ENCODE peak calls at places on chromosomes 12 and 14, in four cellular contexts. One of them, this sample, is unnamed.

GRCh38 chr12:2355604-2356003 is 302.8 kb downstream of the CACNA1C start:
- DNase-seq in GM12878: no peak
- DNase-seq in A549: no peak
- DNase-seq in heart left ventricle: no peak
- DNase-seq in this sample: no peak

GRCh38 chr12:2248087-2248900 is 195.5 kb downstream of the CACNA1C start:
- DNase-seq in GM12878: no peak
- DNase-seq in A549: no peak
- DNase-seq in heart left ventricle: no peak
- DNase-seq in this sample: no peak

GRCh38 chr12:88299567-88300101 is 157.5 kb downstream of the TMTC3 start:
- DNase-seq in GM12878: peak; percentile 91
- DNase-seq in A549: peak; percentile 66
- DNase-seq in heart left ventricle: no peak
- DNase-seq in this sample: peak; percentile 7

GRCh38 chr12:106764738-106765137 is 9.7 kb upstream of the RIC8B start:
- DNase-seq in GM12878: no peak
- DNase-seq in A549: no peak
- DNase-seq in heart left ventricle: no peak
- DNase-seq in this sample: no peak

GRCh38 chr14:26863736-26864135 is 265.9 kb upstream of the NOVA1 start:
- DNase-seq in GM12878: no peak
- DNase-seq in A549: no peak
- DNase-seq in heart left ventricle: no peak
- DNase-seq in this sample: no peak

GRCh38 chr14:32682219-32682618 is 256.5 kb upstream of the NPAS3 start:
- DNase-seq in GM12878: no peak
- DNase-seq in A549: no peak
- DNase-seq in heart left ventricle: no peak
- DNase-seq in this sample: no peak

GRCh38 chr12:112149596-112149995 is 24.2 kb downstream of the TRAFD1 start:
- DNase-seq in GM12878: peak; percentile 35
- DNase-seq in A549: no peak
- DNase-seq in heart left ventricle: no peak
- DNase-seq in this sample: no peak

GRCh38 chr12:67728296-67728666 is 79.7 kb downstream of the DYRK2 start:
- DNase-seq in GM12878: no peak
- DNase-seq in A549: no peak
- DNase-seq in heart left ventricle: no peak
- DNase-seq in this sample: no peak

GRCh38 chr12:113287899-113288282 is 47.0 kb downstream of the SLC8B1 start:
- DNase-seq in GM12878: no peak
- DNase-seq in A549: no peak
- DNase-seq in heart left ventricle: no peak
- DNase-seq in this sample: no peak

GRCh38 chr12:96425321-96425720 is 25.1 kb upstream of the CDK17 start:
- DNase-seq in GM12878: no peak
- DNase-seq in A549: no peak
- DNase-seq in heart left ventricle: no peak
- DNase-seq in this sample: peak; percentile 24

GRCh38 chr12:123897221-123897620 is 75.4 kb downstream of the CCDC92 start:
- DNase-seq in GM12878: no peak
- DNase-seq in A549: no peak
- DNase-seq in heart left ventricle: no peak
- DNase-seq in this sample: no peak

GRCh38 chr12:110998165-110998564 is 77.8 kb upstream of the MYL2 start:
- DNase-seq in GM12878: no peak
- DNase-seq in A549: no peak
- DNase-seq in heart left ventricle: no peak
- DNase-seq in this sample: no peak

GRCh38 chr12:53480425-53481107 is 18.7 kb downstream of the MAP3K12 start:
- DNase-seq in GM12878: no peak
- DNase-seq in A549: no peak
- DNase-seq in heart left ventricle: no peak
- DNase-seq in this sample: no peak
- TF ChIP-seq POLR2A in GM12878: peak; percentile 37
- TF ChIP-seq POLR2A in A549: no peak
- TF ChIP-seq POLR2A in heart left ventricle: no peak
- TF ChIP-seq POLR2A in this sample: no peak

GRCh38 chr12:18811268-18811667 is 73.3 kb downstream of the CAPZA3 start:
- DNase-seq in GM12878: no peak
- DNase-seq in A549: no peak
- DNase-seq in heart left ventricle: no peak
- DNase-seq in this sample: no peak

GRCh38 chr12:18810537-18811253 is 72.8 kb downstream of the CAPZA3 start:
- DNase-seq in GM12878: no peak
- DNase-seq in A549: no peak
- DNase-seq in heart left ventricle: no peak
- DNase-seq in this sample: no peak

GRCh38 chr12:18807714-18808113 is 69.8 kb downstream of the CAPZA3 start:
- DNase-seq in GM12878: no peak
- DNase-seq in A549: no peak
- DNase-seq in heart left ventricle: no peak
- DNase-seq in this sample: no peak

GRCh38 chr12:18808221-18808620 is 70.3 kb downstream of the CAPZA3 start:
- DNase-seq in GM12878: no peak
- DNase-seq in A549: no peak
- DNase-seq in heart left ventricle: no peak
- DNase-seq in this sample: no peak

DNA sequence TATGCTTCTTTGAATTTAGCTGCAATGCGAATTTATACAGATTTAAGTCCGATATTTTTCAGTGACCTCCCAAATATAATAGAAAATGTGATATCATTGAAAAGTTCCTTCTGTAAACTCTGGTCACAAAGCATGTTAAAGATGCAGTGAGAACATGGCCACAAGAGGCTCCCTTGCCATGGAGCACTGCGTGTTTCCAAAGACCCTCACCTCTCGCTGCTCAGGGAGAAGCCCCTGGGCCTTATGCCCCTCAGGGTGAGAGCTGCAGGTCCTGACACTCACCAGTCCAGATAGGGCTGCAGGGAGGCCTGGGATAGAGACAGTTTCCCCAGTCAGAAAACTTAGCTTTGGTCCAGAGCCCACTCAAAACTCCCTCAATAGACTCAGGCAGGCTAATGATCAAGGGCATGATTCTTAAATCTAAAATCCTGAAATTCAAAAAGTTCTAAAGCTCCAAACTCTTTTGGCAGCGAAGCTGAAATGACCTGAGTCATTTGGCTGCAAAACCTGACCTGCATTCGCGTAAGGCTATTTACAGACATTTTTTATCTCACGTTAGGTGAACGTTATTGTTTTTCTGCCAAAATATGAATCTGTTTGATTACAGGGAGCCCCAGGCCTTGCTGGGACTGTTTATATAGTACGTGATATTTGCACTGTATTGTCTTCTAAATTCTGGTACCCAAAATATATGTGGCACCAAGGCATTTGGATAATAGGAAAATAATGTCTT is 67.8 kb downstream of the CAPZA3 start:
- DNase-seq in GM12878: no peak
- DNase-seq in A549: no peak
- DNase-seq in heart left ventricle: no peak
- DNase-seq in this sample: no peak
- TF ChIP-seq POLR2A in GM12878: no peak
- TF ChIP-seq POLR2A in A549: no peak
- TF ChIP-seq POLR2A in heart left ventricle: no peak
- TF ChIP-seq POLR2A in this sample: no peak

GRCh38 chr14:34437729-34438080 is 24.3 kb downstream of the SPTSSA start:
- DNase-seq in GM12878: no peak
- DNase-seq in A549: no peak
- DNase-seq in heart left ventricle: no peak
- DNase-seq in this sample: no peak
- TF ChIP-seq POLR2A in GM12878: no peak
- TF ChIP-seq POLR2A in A549: no peak
- TF ChIP-seq POLR2A in heart left ventricle: no peak
- TF ChIP-seq POLR2A in this sample: no peak

GRCh38 chr14:38992067-38992835 is 110.8 kb downstream of the SEC23A start:
- DNase-seq in GM12878: no peak
- DNase-seq in A549: no peak
- DNase-seq in heart left ventricle: peak; percentile 43
- DNase-seq in this sample: no peak
- TF ChIP-seq POLR2A in GM12878: no peak
- TF ChIP-seq POLR2A in A549: no peak
- TF ChIP-seq POLR2A in heart left ventricle: no peak
- TF ChIP-seq POLR2A in this sample: no peak

DNA sequence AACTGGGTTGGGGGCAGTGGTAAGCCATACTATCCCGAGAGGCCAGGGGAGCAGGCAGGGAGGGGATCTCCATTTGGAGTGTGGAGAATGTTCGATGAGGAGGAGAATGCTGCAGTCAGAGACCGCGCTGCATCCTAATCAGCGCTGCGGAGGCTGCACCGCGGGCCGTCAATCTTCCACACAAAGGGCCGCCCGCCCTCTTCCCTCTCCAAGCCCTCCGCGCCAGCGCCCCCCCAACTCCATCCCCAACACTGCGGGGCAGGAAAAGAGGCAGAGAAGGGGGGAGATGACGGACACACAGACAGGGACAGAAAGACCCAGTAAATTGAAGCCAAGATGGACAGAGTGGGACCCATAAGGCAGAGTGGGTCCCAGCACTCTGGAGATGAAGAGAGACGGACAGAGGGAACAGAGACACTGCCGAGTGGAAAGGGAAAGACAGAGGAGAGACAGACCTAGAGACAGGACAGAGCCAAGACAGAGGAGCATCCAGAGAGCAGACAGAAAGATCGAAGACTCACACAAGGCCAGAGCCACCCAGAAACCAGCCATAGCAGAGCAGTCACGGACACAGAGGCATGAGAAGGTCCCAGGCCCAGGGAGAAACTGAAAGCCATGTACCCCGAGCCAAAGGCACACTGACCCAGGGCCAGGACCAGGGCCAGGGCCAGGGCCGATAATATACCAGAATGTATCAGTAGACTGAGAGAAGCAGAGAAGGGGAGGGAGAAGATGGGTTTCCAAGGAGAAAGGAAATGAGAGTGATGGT is 3.5 kb downstream of the CISTR start:
- DNase-seq in GM12878: no peak
- DNase-seq in A549: no peak
- DNase-seq in heart left ventricle: no peak
- DNase-seq in this sample: no peak
- TF ChIP-seq POLR2A in GM12878: no peak
- TF ChIP-seq POLR2A in A549: no peak
- TF ChIP-seq POLR2A in heart left ventricle: no peak
- TF ChIP-seq POLR2A in this sample: no peak

This sample was measured in H54.